ENCODE peak calls at places on chromosomes 13 and 19, in five cellular contexts. U, X, O, C and Q are unnamed samples.

GRCh38 chr13:29507356-29507755 is 88.1 kb downstream of the SLC7A1 start:
- DNase-seq in U (peak; percentile 68), C (no peak), X (no peak), O (no peak), Q (no peak)

GRCh38 chr19:18499055-18499775 is 22.7 kb downstream of the ELL start:
- DNase-seq in X (no peak), U (no peak), C (no peak), O (no peak), Q (no peak)

GRCh38 chr13:74102691-74103090 is 31.5 kb downstream of the KLF12 start:
- DNase-seq in X (no peak), C (no peak), O (no peak), U (no peak), Q (no peak)

GRCh38 chr19:3976495-3977241 is 5.8 kb upstream of the DAPK3 start:
- DNase-seq in U (no peak), C (no peak), X (no peak), O (no peak), Q (no peak)

GRCh38 chr13:107211073-107211472 is 643.1 kb upstream of the ARGLU1 start:
- DNase-seq in X (no peak), C (peak; percentile 70), U (peak; percentile 96), O (no peak), Q (no peak)

GRCh38 chr13:97395437-97396136 is 38.4 kb upstream of the RAP2A start:
- DNase-seq in U (no peak), C (no peak), O (no peak), X (no peak), Q (no peak)

GRCh38 chr13:95530178-95530577 is 22.3 kb upstream of the CLDN10 start:
- DNase-seq in X (no peak), U (peak; percentile 64), O (no peak), C (peak; percentile 61), Q (no peak)

GRCh38 chr13:45691251-45691650 is 10.9 kb upstream of the CBY2 start:
- DNase-seq in X (no peak), U (no peak), C (no peak), O (no peak), Q (no peak)

GRCh38 chr13:32267836-32268439 is 47.2 kb downstream of the ZAR1L start:
- DNase-seq in O (peak; percentile 67), C (peak; percentile 15), U (no peak), X (peak; percentile 14), Q (peak; percentile 33)

GRCh38 chr13:26992951-26993490 is 178.6 kb downstream of the USP12 start:
- DNase-seq in X (no peak), C (no peak), O (no peak), U (no peak), Q (no peak)

GRCh38 chr19:3034194-3034844 is 5.2 kb upstream of the TLE2 start:
- DNase-seq in X (no peak), C (no peak), O (no peak), U (no peak), Q (no peak)